ENCODE peak calls at places on chromosome 22, in nine cellular contexts. J, X, E, G, Z, C, M, F and B are unnamed samples. For H3K4me1, the result is how much of the 10 kb centered on the place peaks cover.

GRCh38 chr22:17781319-17782031 is 7.2 kb upstream of the BID start:
- DNase-seq in Z (peak), E (no peak), X (peak), M (peak), J (peak), F (peak), C (no peak), G (peak), B (peak)

GRCh38 chr22:36320553-36320952 is 67.2 kb downstream of the MYH9 start:
- DNase-seq in C (no peak), J (no peak), X (no peak), G (no peak), F (no peak), E (no peak), Z (no peak), M (no peak), B (no peak)

GRCh38 chr22:22359465-22359864 is 114.9 kb downstream of the VPREB1 start:
- DNase-seq in C (no peak), G (no peak), Z (no peak), F (no peak), J (no peak), E (no peak), M (no peak), X (no peak), B (no peak)

GRCh38 chr22:24937114-24937513 is 9.4 kb downstream of the LHFPL7 start:
- DNase-seq in J (no peak), F (no peak), M (no peak), C (no peak), E (no peak), G (peak), X (no peak), Z (no peak), B (no peak)

GRCh38 chr22:37120569-37121340 is 11.2 kb upstream of the TMPRSS6 start:
- DNase-seq in Z (no peak), G (no peak), C (no peak), J (no peak), M (no peak), X (no peak), F (no peak), E (no peak), B (no peak)

GRCh38 chr22:49663823-49664222 is 163.8 kb downstream of the BRD1 start:
- DNase-seq in J (no peak), Z (peak), C (peak), E (no peak), M (no peak), F (no peak), X (no peak), G (no peak), B (no peak)

GRCh38 chr22:36610567-36610966 is 81.6 kb upstream of the EIF3D start:
- DNase-seq in Z (no peak), G (no peak), M (no peak), F (no peak), C (no peak), X (no peak), E (no peak), J (no peak), B (no peak)

GRCh38 chr22:44882226-44882905 is 127.4 kb downstream of the PHF21B start:
- DNase-seq in M (no peak), G (no peak), F (no peak), E (no peak), X (no peak), J (no peak), C (peak), Z (peak), B (no peak)

GRCh38 chr22:35873426-35873825 is 155.2 kb downstream of the RBFOX2 start:
- DNase-seq in M (no peak), Z (no peak), C (no peak), G (no peak), F (no peak), J (no peak), X (no peak), E (no peak), B (no peak)

GRCh38 chr22:22813126-22814075 is 74.2 kb upstream of the IGLL5 start:
- DNase-seq in C (no peak), X (no peak), M (no peak), F (no peak), Z (no peak), E (no peak), G (no peak), J (no peak), B (no peak)

GRCh38 chr22:23780146-23780748 is 6.5 kb upstream of the SMARCB1 start:
- DNase-seq in E (no peak), G (no peak), J (no peak), X (no peak), C (no peak), Z (no peak), F (no peak), M (no peak), B (no peak)

GRCh38 chr22:25774575-25775026 is 32.6 kb downstream of the MYO18B start:
- DNase-seq in G (peak), J (no peak), Z (no peak), M (no peak), X (no peak), C (no peak), F (no peak), E (no peak), B (no peak)

GRCh38 chr22:48824673-48825651 is 1002.7 kb downstream of the BRD1 start:
- DNase-seq in Z (peak), M (no peak), X (no peak), G (no peak), J (no peak), E (no peak), C (no peak), F (no peak), B (no peak)

GRCh38 chr22:35506259-35506570 is 34.4 kb upstream of the RASD2 start:
- DNase-seq in G (no peak), E (no peak), C (no peak), X (no peak), F (no peak), J (no peak), M (peak), Z (no peak), B (no peak)

GRCh38 chr22:24435861-24436351 is 8.5 kb downstream of the ADORA2A start:
- DNase-seq in E (no peak), F (no peak), Z (peak), M (no peak), G (peak), J (no peak), X (no peak), C (no peak), B (no peak)

GRCh38 chr22:31732089-31732829 is 17.7 kb downstream of the PRR14L start:
- DNase-seq in Z (no peak), F (no peak), J (no peak), C (no peak), G (no peak), E (no peak), X (no peak), M (no peak), B (no peak)
- H3K27ac ChIP-seq in Z (no peak), F (no peak), J (no peak), C (no peak), G (no peak), E (no peak), X (no peak), M (no peak), B (no peak)

GRCh38 chr22:47042861-47043496 is 280.5 kb downstream of the TBC1D22A start:
- DNase-seq in C (peak), E (no peak), X (no peak), M (no peak), F (no peak), Z (peak), G (no peak), J (no peak), B (no peak)
- H3K4me1 ChIP-seq in C (under half), E (under half), X (under half), M (under half), F (under half), Z (under half), G (under half), J (under half), B (under half)

DNA sequence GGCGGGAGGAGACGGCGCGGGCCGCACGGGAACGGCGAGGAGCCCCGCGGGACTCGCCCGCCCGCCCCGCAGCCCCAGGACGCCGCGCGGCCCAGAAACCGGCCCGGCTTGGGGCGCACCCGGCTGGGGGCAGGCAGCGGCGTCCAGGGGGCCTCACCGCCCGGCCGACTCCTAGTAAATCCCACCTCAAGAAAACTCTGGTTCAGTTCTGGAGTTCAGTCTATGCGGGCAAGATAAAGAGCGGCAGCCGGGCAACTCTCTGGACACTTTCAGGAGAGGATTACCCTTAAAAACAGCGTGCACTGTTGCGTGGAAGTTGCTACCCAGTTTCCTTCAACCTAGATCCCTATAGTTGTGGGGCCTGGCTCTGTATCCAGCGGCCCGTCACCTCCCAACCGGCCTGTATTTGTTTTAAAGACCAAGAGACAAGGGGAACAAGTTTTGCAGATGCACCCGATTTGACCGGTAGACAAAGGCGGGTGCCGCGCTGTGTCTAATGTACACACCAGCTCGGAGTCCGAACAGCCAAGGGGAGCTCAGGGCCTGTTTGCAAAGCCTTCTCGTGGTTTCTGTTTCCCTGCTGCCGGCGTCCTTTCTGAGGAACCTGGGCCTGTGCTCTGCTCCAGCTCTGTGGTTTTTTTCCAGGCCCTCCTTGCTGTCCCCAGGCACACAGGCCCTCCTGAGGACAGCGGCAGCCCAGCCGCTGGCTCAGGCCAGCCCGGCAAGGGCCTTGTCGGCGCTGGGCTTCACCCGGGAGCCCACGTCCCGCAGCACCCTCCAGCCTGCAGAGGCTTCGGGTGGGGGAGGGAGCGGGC is 1.1 kb downstream of the TBX1 start:
- DNase-seq in Z (no peak), F (no peak), C (no peak), J (no peak), E (no peak), G (no peak), M (no peak), X (no peak), B (no peak)
- H3K4me3 ChIP-seq in Z (no peak), F (no peak), C (no peak), J (no peak), E (peak), G (no peak), M (no peak), X (peak), B (no peak)

DNA sequence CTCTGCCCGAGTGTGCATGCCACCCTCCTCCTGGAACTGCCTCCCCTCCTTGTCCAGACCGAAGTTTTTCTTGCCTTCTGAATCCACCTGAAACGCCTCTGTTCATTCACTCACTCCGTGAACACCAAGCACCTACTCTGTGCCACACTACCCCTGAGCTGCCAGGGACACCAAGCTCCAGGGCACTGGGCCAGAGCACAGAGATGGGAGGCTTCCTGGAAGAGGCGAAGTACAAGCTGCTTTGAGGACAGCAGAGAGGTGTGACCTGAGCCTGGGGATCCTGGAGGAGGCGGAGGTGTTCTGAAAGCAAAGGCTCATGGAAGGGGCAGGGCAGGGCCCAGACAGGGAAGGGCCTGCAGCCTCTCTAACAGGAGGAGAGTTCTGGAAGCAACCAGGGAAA is 47.5 kb downstream of the SCUBE1 start:
- DNase-seq in X (no peak), M (no peak), G (no peak), J (no peak), Z (no peak), E (no peak), C (no peak), F (no peak), B (no peak)
- H3K27ac ChIP-seq in X (no peak), M (no peak), G (no peak), J (no peak), Z (peak), E (peak), C (no peak), F (no peak), B (no peak)

DNA sequence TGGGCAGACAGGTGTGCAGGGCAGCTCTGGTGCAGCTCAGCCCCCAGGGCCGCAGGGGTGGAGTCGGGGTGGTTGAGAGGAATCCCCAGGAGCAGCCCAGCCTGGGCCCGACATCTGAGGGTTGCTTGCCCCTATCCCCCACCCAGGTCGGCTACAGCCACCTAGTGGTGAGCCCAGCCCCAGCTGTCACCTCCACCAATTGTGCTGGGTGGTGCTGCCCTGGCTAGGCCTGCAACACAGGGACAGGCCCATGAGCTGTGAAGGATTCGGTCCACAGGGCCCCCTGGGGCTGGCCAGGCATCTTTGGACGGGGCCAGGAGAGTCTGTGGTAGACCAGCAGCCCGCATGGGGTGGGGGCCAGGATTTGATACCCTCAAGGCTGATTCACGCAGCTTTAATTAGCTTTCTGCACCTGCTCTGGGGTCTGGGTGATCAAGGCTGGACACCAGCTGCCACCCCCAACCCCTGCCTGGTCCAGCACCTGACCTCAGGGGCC is 29.5 kb downstream of the RTN4R start:
- DNase-seq in Z (no peak), J (no peak), C (no peak), E (no peak), F (no peak), M (no peak), G (peak), X (peak), B (peak)
- H3K4me1 ChIP-seq in Z (under half), J (under half), C (under half), E (half or more), F (half or more), M (under half), G (under half), X (under half), B (half or more)

DNA sequence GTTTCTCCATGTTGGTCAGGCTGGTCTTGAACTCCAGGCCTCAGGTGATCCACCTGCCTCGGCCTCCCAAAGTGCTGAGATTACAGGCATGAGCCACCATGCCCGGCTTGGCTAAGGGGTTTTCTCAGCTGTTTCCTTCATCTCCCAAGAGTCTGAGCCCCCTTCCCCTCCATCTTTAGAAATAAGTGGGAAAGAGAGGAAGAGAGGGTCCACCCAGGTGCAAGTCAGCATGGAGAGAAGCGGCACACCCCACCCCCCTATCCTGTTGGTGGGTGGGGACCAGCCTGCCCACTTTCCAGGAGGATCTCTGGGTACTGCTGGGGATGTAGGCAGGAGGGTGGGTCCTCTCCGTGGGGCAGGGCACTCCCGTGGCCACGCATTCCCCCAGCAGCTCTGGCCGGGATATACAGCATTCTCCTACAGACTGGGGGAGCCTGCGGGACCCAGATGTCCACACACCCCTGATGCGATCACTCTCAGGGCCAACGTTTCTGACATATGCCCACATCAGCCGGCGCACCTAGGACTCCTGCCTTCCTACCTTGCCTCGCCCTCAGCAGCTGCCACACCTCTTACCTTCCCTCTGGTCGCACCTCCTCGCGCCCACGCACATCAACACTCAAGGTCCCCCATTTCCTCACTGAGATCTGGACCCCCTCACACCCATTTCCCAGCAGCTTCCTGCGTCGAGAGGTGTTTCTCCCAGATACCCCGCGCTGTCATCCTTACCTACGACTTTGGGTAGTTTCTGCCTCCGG is 8.9 kb downstream of the SCARF2 start:
- DNase-seq in J (no peak), E (no peak), Z (peak), F (no peak), M (no peak), X (no peak), G (no peak), C (peak), B (no peak)
- H3K4me3 ChIP-seq in J (no peak), E (peak), Z (no peak), F (peak), M (no peak), X (no peak), G (peak), C (no peak), B (peak)

GRCh38 chr22:42646569-42647525 is 2.3 kb downstream of the CYB5R3 start:
- DNase-seq in F (no peak), E (no peak), C (no peak), Z (peak), X (no peak), M (no peak), J (peak), G (no peak), B (no peak)
- H3K27ac ChIP-seq in F (no peak), E (peak), C (peak), Z (peak), X (peak), M (no peak), J (no peak), G (no peak), B (no peak)

GRCh38 chr22:46050451-46050845 is 73.5 kb upstream of the WNT7B start:
- DNase-seq in F (no peak), E (no peak), Z (no peak), J (no peak), C (no peak), G (no peak), X (no peak), M (no peak), B (no peak)
- H3K4me1 ChIP-seq in F (under half), E (half or more), Z (under half), J (under half), C (under half), G (under half), X (under half), M (under half), B (half or more)